ENCODE peak calls at places on chromosomes 13 and 19, in eight cellular contexts. One of them, this sample, is unnamed.

GRCh38 chr19:44747739-44748425 is 626 bp upstream of the BCL3 start:
- DNase-seq in astrocyte: peak; percentile 51
- DNase-seq in upper lobe of right lung: peak; percentile 89
- DNase-seq in IMR-90: peak; percentile 61
- DNase-seq in uterus: peak; percentile 64
- DNase-seq in GM23248: peak; percentile 77
- DNase-seq in adrenal gland: peak; percentile 89
- DNase-seq in cardiac muscle cell: peak; percentile 81
- DNase-seq in this sample: peak; percentile 83

GRCh38 chr13:19961924-19962323 is 3.4 kb downstream of the ZMYM2 start:
- DNase-seq in astrocyte: no peak
- DNase-seq in upper lobe of right lung: no peak
- DNase-seq in IMR-90: peak; percentile 31
- DNase-seq in uterus: no peak
- DNase-seq in GM23248: no peak
- DNase-seq in adrenal gland: no peak
- DNase-seq in cardiac muscle cell: no peak
- DNase-seq in this sample: no peak

GRCh38 chr19:38044267-38045111 is 137.5 kb downstream of the SIPA1L3 start:
- DNase-seq in astrocyte: peak; percentile 60
- DNase-seq in upper lobe of right lung: no peak
- DNase-seq in IMR-90: peak; percentile 68
- DNase-seq in uterus: no peak
- DNase-seq in GM23248: peak; percentile 80
- DNase-seq in adrenal gland: no peak
- DNase-seq in cardiac muscle cell: no peak
- DNase-seq in this sample: no peak

GRCh38 chr13:114129649-114130062 is 2.8 kb downstream of the RASA3 start:
- DNase-seq in astrocyte: no peak
- DNase-seq in upper lobe of right lung: no peak
- DNase-seq in IMR-90: no peak
- DNase-seq in uterus: no peak
- DNase-seq in GM23248: no peak
- DNase-seq in adrenal gland: no peak
- DNase-seq in cardiac muscle cell: no peak
- DNase-seq in this sample: no peak

GRCh38 chr19:39544201-39544903 is 4.4 kb upstream of the EID2 start:
- DNase-seq in astrocyte: no peak
- DNase-seq in upper lobe of right lung: no peak
- DNase-seq in IMR-90: peak; percentile 13
- DNase-seq in uterus: no peak
- DNase-seq in GM23248: peak; percentile 53
- DNase-seq in adrenal gland: no peak
- DNase-seq in cardiac muscle cell: peak; percentile 41
- DNase-seq in this sample: no peak

GRCh38 chr19:1063030-1063908 is 3.7 kb upstream of the ARHGAP45 start:
- DNase-seq in astrocyte: no peak
- DNase-seq in upper lobe of right lung: peak; percentile 74
- DNase-seq in IMR-90: no peak
- DNase-seq in uterus: no peak
- DNase-seq in GM23248: peak; percentile 47
- DNase-seq in adrenal gland: no peak
- DNase-seq in cardiac muscle cell: no peak
- DNase-seq in this sample: no peak

GRCh38 chr19:46221981-46222610 is 7.4 kb upstream of the IGFL1 start:
- DNase-seq in astrocyte: peak; percentile 63
- DNase-seq in upper lobe of right lung: peak; percentile 85
- DNase-seq in IMR-90: peak; percentile 34
- DNase-seq in uterus: peak; percentile 61
- DNase-seq in GM23248: peak; percentile 90
- DNase-seq in adrenal gland: peak; percentile 96
- DNase-seq in cardiac muscle cell: peak; percentile 76
- DNase-seq in this sample: peak; percentile 51

GRCh38 chr13:109869312-109870237 is 83.2 kb upstream of the IRS2 start:
- DNase-seq in astrocyte: peak; percentile 55
- DNase-seq in upper lobe of right lung: peak; percentile 86
- DNase-seq in IMR-90: peak; percentile 44
- DNase-seq in uterus: peak; percentile 80
- DNase-seq in GM23248: peak; percentile 65
- DNase-seq in adrenal gland: peak; percentile 95
- DNase-seq in cardiac muscle cell: peak; percentile 84
- DNase-seq in this sample: peak; percentile 91

GRCh38 chr13:51980918-51981317 is 30.3 kb downstream of the ATP7B start:
- DNase-seq in astrocyte: no peak
- DNase-seq in upper lobe of right lung: no peak
- DNase-seq in IMR-90: no peak
- DNase-seq in uterus: no peak
- DNase-seq in GM23248: no peak
- DNase-seq in adrenal gland: no peak
- DNase-seq in cardiac muscle cell: no peak
- DNase-seq in this sample: no peak

GRCh38 chr13:33694546-33694945 is 123.4 kb upstream of the RFC3 start:
- DNase-seq in astrocyte: no peak
- DNase-seq in upper lobe of right lung: no peak
- DNase-seq in IMR-90: no peak
- DNase-seq in uterus: no peak
- DNase-seq in GM23248: no peak
- DNase-seq in adrenal gland: no peak
- DNase-seq in cardiac muscle cell: no peak
- DNase-seq in this sample: no peak

GRCh38 chr13:98478134-98479129 is 98.5 kb downstream of the STK24 start:
- DNase-seq in astrocyte: peak; percentile 84
- DNase-seq in upper lobe of right lung: no peak
- DNase-seq in IMR-90: peak; percentile 36
- DNase-seq in uterus: no peak
- DNase-seq in GM23248: peak; percentile 33
- DNase-seq in adrenal gland: no peak
- DNase-seq in cardiac muscle cell: peak; percentile 33
- DNase-seq in this sample: no peak

GRCh38 chr19:47230122-47230920 is 678 bp downstream of the BBC3 start:
- DNase-seq in astrocyte: peak; percentile 10
- DNase-seq in upper lobe of right lung: peak; percentile 91
- DNase-seq in IMR-90: peak; percentile 18
- DNase-seq in uterus: peak; percentile 76
- DNase-seq in GM23248: peak; percentile 75
- DNase-seq in adrenal gland: peak; percentile 64
- DNase-seq in cardiac muscle cell: peak; percentile 51
- DNase-seq in this sample: peak; percentile 78

GRCh38 chr19:4077011-4077382 is 10.3 kb upstream of the ZBTB7A start:
- DNase-seq in astrocyte: no peak
- DNase-seq in upper lobe of right lung: no peak
- DNase-seq in IMR-90: no peak
- DNase-seq in uterus: no peak
- DNase-seq in GM23248: no peak
- DNase-seq in adrenal gland: no peak
- DNase-seq in cardiac muscle cell: no peak
- DNase-seq in this sample: no peak

GRCh38 chr13:68375004-68375403 is 1144.9 kb upstream of the PCDH9 start:
- DNase-seq in astrocyte: no peak
- DNase-seq in upper lobe of right lung: no peak
- DNase-seq in IMR-90: no peak
- DNase-seq in uterus: no peak
- DNase-seq in GM23248: no peak
- DNase-seq in adrenal gland: no peak
- DNase-seq in cardiac muscle cell: no peak
- DNase-seq in this sample: no peak

GRCh38 chr19:55372316-55373081 is 2.2 kb upstream of the IL11 start:
- DNase-seq in astrocyte: peak; percentile 44
- DNase-seq in upper lobe of right lung: no peak
- DNase-seq in IMR-90: peak; percentile 84
- DNase-seq in uterus: no peak
- DNase-seq in GM23248: peak; percentile 62
- DNase-seq in adrenal gland: no peak
- DNase-seq in cardiac muscle cell: peak; percentile 36
- DNase-seq in this sample: no peak

GRCh38 chr13:112732679-112733078 is 42.8 kb downstream of the ATP11A start:
- DNase-seq in astrocyte: no peak
- DNase-seq in upper lobe of right lung: peak; percentile 40
- DNase-seq in IMR-90: no peak
- DNase-seq in uterus: no peak
- DNase-seq in GM23248: no peak
- DNase-seq in adrenal gland: no peak
- DNase-seq in cardiac muscle cell: no peak
- DNase-seq in this sample: no peak

GRCh38 chr13:91544723-91545122 is 146.3 kb downstream of the GPC5 start:
- DNase-seq in astrocyte: no peak
- DNase-seq in upper lobe of right lung: no peak
- DNase-seq in IMR-90: no peak
- DNase-seq in uterus: no peak
- DNase-seq in GM23248: no peak
- DNase-seq in adrenal gland: no peak
- DNase-seq in cardiac muscle cell: peak; percentile 8
- DNase-seq in this sample: no peak

GRCh38 chr19:51548213-51548651 is 16.8 kb upstream of the SIGLEC6 start:
- DNase-seq in astrocyte: no peak
- DNase-seq in upper lobe of right lung: no peak
- DNase-seq in IMR-90: no peak
- DNase-seq in uterus: no peak
- DNase-seq in GM23248: no peak
- DNase-seq in adrenal gland: no peak
- DNase-seq in cardiac muscle cell: no peak
- DNase-seq in this sample: no peak

GRCh38 chr19:51548891-51549305 is 17.4 kb upstream of the SIGLEC6 start:
- DNase-seq in astrocyte: no peak
- DNase-seq in upper lobe of right lung: no peak
- DNase-seq in IMR-90: no peak
- DNase-seq in uterus: no peak
- DNase-seq in GM23248: no peak
- DNase-seq in adrenal gland: no peak
- DNase-seq in cardiac muscle cell: no peak
- DNase-seq in this sample: no peak

GRCh38 chr19:51547397-51548212 is 16.1 kb upstream of the SIGLEC6 start:
- DNase-seq in astrocyte: no peak
- DNase-seq in upper lobe of right lung: no peak
- DNase-seq in IMR-90: no peak
- DNase-seq in uterus: no peak
- DNase-seq in GM23248: no peak
- DNase-seq in adrenal gland: no peak
- DNase-seq in cardiac muscle cell: peak; percentile 61
- DNase-seq in this sample: no peak

GRCh38 chr19:51546107-51546649 is 14.7 kb upstream of the SIGLEC6 start:
- DNase-seq in astrocyte: no peak
- DNase-seq in upper lobe of right lung: peak; percentile 26
- DNase-seq in IMR-90: no peak
- DNase-seq in uterus: no peak
- DNase-seq in GM23248: no peak
- DNase-seq in adrenal gland: no peak
- DNase-seq in cardiac muscle cell: no peak
- DNase-seq in this sample: no peak

GRCh38 chr19:51546650-51547396 is 15.4 kb upstream of the SIGLEC6 start:
- DNase-seq in astrocyte: peak; percentile 16
- DNase-seq in upper lobe of right lung: no peak
- DNase-seq in IMR-90: peak; percentile 9
- DNase-seq in uterus: no peak
- DNase-seq in GM23248: peak; percentile 20
- DNase-seq in adrenal gland: no peak
- DNase-seq in cardiac muscle cell: peak; percentile 68
- DNase-seq in this sample: no peak
- H3K4me3 ChIP-seq in astrocyte: no peak overlapping the region
- H3K4me3 ChIP-seq in upper lobe of right lung: no peak overlapping the region
- H3K4me3 ChIP-seq in IMR-90: no peak overlapping the region
- H3K4me3 ChIP-seq in uterus: no peak overlapping the region
- H3K4me3 ChIP-seq in GM23248: no peak overlapping the region
- H3K4me3 ChIP-seq in adrenal gland: no peak overlapping the region
- H3K4me3 ChIP-seq in cardiac muscle cell: no peak overlapping the region
- H3K4me3 ChIP-seq in this sample: no peak overlapping the region

GRCh38 chr13:30819136-30819875 is 84.0 kb downstream of the ALOX5AP start:
- DNase-seq in astrocyte: peak; percentile 80
- DNase-seq in upper lobe of right lung: no peak
- DNase-seq in IMR-90: no peak
- DNase-seq in uterus: no peak
- DNase-seq in GM23248: peak; percentile 73
- DNase-seq in adrenal gland: no peak
- DNase-seq in cardiac muscle cell: no peak
- DNase-seq in this sample: no peak
- H3K27ac ChIP-seq in astrocyte: peak overlapping the region; percentile 77
- H3K27ac ChIP-seq in upper lobe of right lung: no peak overlapping the region
- H3K27ac ChIP-seq in IMR-90: no peak overlapping the region
- H3K27ac ChIP-seq in uterus: peak overlapping the region; percentile 75
- H3K27ac ChIP-seq in GM23248: peak overlapping the region; percentile 93
- H3K27ac ChIP-seq in adrenal gland: no peak overlapping the region
- H3K27ac ChIP-seq in cardiac muscle cell: no peak overlapping the region
- H3K27ac ChIP-seq in this sample: no peak overlapping the region

DNA sequence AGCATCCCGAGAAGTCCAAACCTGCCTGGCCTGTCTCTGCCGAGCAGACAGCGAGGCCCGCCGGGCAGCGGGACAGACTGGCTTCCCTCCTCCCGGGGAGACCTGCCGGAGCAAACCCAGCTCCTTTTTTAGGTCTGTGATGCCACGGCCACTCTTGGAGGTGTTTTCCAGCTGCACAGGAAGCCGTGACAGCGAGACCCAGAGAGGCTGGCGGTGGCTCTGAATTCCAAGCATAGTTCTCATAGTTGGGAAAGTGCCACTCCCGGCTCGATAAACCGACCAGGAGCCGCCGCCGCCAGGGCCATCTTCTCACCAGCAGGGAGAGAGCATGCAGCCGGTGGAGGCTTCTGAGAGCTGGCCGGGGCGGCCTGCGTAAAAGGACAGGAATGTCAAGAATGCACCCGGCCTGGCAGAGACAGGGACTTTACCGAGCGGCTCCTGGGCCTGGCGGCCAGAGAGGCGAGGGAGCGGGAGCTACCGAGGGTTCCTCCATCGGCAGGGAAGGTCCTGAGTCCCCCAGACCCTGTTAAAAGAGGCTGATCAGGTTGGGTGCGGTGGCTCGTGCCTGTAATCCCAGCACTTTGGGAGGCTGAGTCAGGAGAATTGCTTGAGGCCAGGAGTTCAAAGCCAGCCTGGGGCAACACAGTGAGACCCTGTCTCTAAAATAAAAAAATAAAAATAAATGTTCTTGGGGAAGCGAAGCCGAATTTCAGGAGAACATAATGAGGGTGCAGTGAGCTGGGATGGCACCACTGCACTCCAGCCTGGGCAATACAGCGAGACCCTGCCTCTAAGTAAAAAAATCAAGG is 64.9 kb downstream of the GADD45B start:
- DNase-seq in astrocyte: peak; percentile 98
- DNase-seq in upper lobe of right lung: peak; percentile 94
- DNase-seq in IMR-90: peak; percentile 97
- DNase-seq in uterus: peak; percentile 86
- DNase-seq in GM23248: peak; percentile 100
- DNase-seq in adrenal gland: peak; percentile 92
- DNase-seq in cardiac muscle cell: peak; percentile 99
- DNase-seq in this sample: peak; percentile 95
- H3K4me3 ChIP-seq in astrocyte: no peak overlapping the region
- H3K4me3 ChIP-seq in upper lobe of right lung: peak overlapping the region; percentile 1
- H3K4me3 ChIP-seq in IMR-90: peak overlapping the region; percentile 0
- H3K4me3 ChIP-seq in uterus: peak overlapping the region; percentile 19
- H3K4me3 ChIP-seq in GM23248: peak overlapping the region; percentile 29
- H3K4me3 ChIP-seq in adrenal gland: no peak overlapping the region
- H3K4me3 ChIP-seq in cardiac muscle cell: peak overlapping the region; percentile 1
- H3K4me3 ChIP-seq in this sample: peak overlapping the region; percentile 17

DNA sequence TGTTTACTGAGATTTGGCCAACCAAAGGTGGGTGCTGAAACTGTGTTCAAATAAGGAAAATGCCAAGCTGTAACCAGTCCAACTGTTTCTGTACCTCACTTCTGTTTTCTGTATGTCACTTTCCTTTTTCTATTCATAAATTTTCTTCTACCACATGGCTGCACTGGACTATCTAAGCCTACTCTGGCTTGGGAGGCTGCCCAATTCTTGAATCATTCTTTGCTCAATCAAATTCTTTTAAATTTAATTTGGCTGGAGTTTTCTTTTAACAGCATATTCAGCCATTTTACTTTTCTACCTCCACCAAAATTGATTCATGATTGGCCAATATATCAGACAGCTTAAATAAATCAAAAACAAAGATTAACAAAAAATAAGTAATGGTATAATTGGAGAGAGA is 1575.5 kb upstream of the SPRY2 start:
- DNase-seq in astrocyte: no peak
- DNase-seq in upper lobe of right lung: no peak
- DNase-seq in IMR-90: no peak
- DNase-seq in uterus: no peak
- DNase-seq in GM23248: no peak
- DNase-seq in adrenal gland: no peak
- DNase-seq in cardiac muscle cell: no peak
- DNase-seq in this sample: no peak
- H3K27ac ChIP-seq in astrocyte: no peak overlapping the region
- H3K27ac ChIP-seq in upper lobe of right lung: no peak overlapping the region
- H3K27ac ChIP-seq in IMR-90: no peak overlapping the region
- H3K27ac ChIP-seq in uterus: no peak overlapping the region
- H3K27ac ChIP-seq in GM23248: no peak overlapping the region
- H3K27ac ChIP-seq in adrenal gland: no peak overlapping the region
- H3K27ac ChIP-seq in cardiac muscle cell: no peak overlapping the region
- H3K27ac ChIP-seq in this sample: no peak overlapping the region

This sample was measured in heart left ventricle.